ENCODE peak calls at places on chromosomes 16 and 17, in five cellular contexts. R, W, N, E and D are unnamed samples.

GRCh38 chr16:10938321-10938720 is 3.9 kb downstream of the DEXI start:
- DNase-seq in R (no peak), W (no peak), N (no peak), E (no peak), D (no peak)

GRCh38 chr17:17818088-17818526 is 18.7 kb downstream of the SREBF1 start:
- DNase-seq in R (no peak), W (no peak), N (no peak), E (peak; percentile 70), D (no peak)

GRCh38 chr17:35743911-35744328 is 9.1 kb downstream of the GAS2L2 start:
- DNase-seq in R (no peak), W (no peak), N (peak; percentile 77), E (peak; percentile 78), D (peak; percentile 71)

GRCh38 chr16:55933038-55933437 is 57.9 kb upstream of the CES5A start:
- DNase-seq in R (no peak), W (no peak), N (no peak), E (no peak), D (no peak)

GRCh38 chr16:67024384-67024896 is 4.5 kb upstream of the CBFB start:
- DNase-seq in R (no peak), W (no peak), N (no peak), E (no peak), D (no peak)

GRCh38 chr17:7951143-7951792 is 19.3 kb downstream of the CNTROB start:
- DNase-seq in R (no peak), W (no peak), N (no peak), E (no peak), D (no peak)

GRCh38 chr16:1019234-1019933 is 37.8 kb downstream of the SOX8 start:
- DNase-seq in R (no peak), W (no peak), N (peak; percentile 92), E (no peak), D (no peak)

GRCh38 chr17:78359216-78359935 is 501 bp downstream of the SOCS3 start:
- DNase-seq in R (no peak), W (no peak), N (peak; percentile 66), E (peak; percentile 51), D (no peak)

GRCh38 chr17:57988301-57989010 is 402 bp upstream of the VEZF1 start:
- DNase-seq in R (peak; percentile 51), W (no peak), N (no peak), E (peak; percentile 67), D (peak; percentile 86)

GRCh38 chr16:68458551-68458950 is 10.2 kb upstream of the SMPD3 start:
- DNase-seq in R (no peak), W (no peak), N (no peak), E (no peak), D (no peak)

GRCh38 chr17:66275651-66276050 is 26.8 kb upstream of the PRKCA start:
- DNase-seq in R (peak; percentile 97), W (no peak), N (no peak), E (no peak), D (peak; percentile 59)

GRCh38 chr16:74909665-74910064 is 75.3 kb downstream of the WDR59 start:
- DNase-seq in R (no peak), W (no peak), N (no peak), E (no peak), D (no peak)

GRCh38 chr17:73278465-73279453 is 17.1 kb upstream of the CPSF4L start:
- DNase-seq in R (no peak), W (peak; percentile 35), N (no peak), E (no peak), D (peak; percentile 33)

GRCh38 chr17:57876866-57877237 is 27.0 kb upstream of the MRPS23 start:
- DNase-seq in R (no peak), W (no peak), N (no peak), E (no peak), D (no peak)

GRCh38 chr16:24848065-24848464 is 2.3 kb downstream of the SLC5A11 start:
- DNase-seq in R (peak; percentile 24), W (no peak), N (no peak), E (no peak), D (no peak)

GRCh38 chr17:2158011-2158410 is 103.1 kb downstream of the HIC1 start:
- DNase-seq in R (no peak), W (peak; percentile 73), N (no peak), E (no peak), D (peak; percentile 64)

GRCh38 chr16:49158029-49158642 is 123.5 kb downstream of the CBLN1 start:
- DNase-seq in R (peak; percentile 7), W (no peak), N (peak; percentile 91), E (peak; percentile 87), D (peak; percentile 73)

GRCh38 chr17:67672592-67672991 is 45.1 kb upstream of the NOL11 start:
- DNase-seq in R (no peak), W (no peak), N (no peak), E (no peak), D (no peak)

GRCh38 chr17:58913971-58914769 is 158.5 kb downstream of the PPM1E start:
- DNase-seq in R (no peak), W (no peak), N (no peak), E (no peak), D (peak; percentile 5)

GRCh38 chr16:70253291-70254094 is 1.8 kb upstream of the EXOSC6 start:
- DNase-seq in R (peak; percentile 28), W (no peak), N (peak; percentile 67), E (peak; percentile 86), D (peak; percentile 56)

GRCh38 chr17:53844476-53845107 is 21.9 kb downstream of the KIF2B start:
- DNase-seq in R (no peak), W (no peak), N (no peak), E (no peak), D (no peak)

GRCh38 chr17:66637491-66637890 is 197.4 kb upstream of the CACNG5 start:
- DNase-seq in R (no peak), W (no peak), N (no peak), E (no peak), D (no peak)

GRCh38 chr17:68821860-68822693 is 133.1 kb downstream of the ABCA8 start:
- DNase-seq in R (peak; percentile 97), W (no peak), N (no peak), E (no peak), D (peak; percentile 37)

GRCh38 chr17:72745241-72745640 is 347.2 kb downstream of the SLC39A11 start:
- DNase-seq in R (no peak), W (no peak), N (no peak), E (no peak), D (no peak)

GRCh38 chr16:60413969-60414368 is 1622.3 kb downstream of the CDH8 start:
- DNase-seq in R (no peak), W (no peak), N (peak; percentile 33), E (peak; percentile 29), D (no peak)

GRCh38 chr16:29745126-29745852 is 501 bp downstream of the C16orf54 start:
- DNase-seq in R (no peak), W (no peak), N (no peak), E (peak; percentile 35), D (no peak)

GRCh38 chr17:45052052-45052772 is 780 bp upstream of the DCAKD start:
- DNase-seq in R (no peak), W (no peak), N (peak; percentile 79), E (peak; percentile 52), D (peak; percentile 44)

GRCh38 chr16:54240180-54241125 is 46.1 kb downstream of the IRX3 start:
- DNase-seq in R (no peak), W (no peak), N (no peak), E (no peak), D (no peak)

GRCh38 chr17:74521701-74522201 is 9.5 kb downstream of the CD300LB start:
- DNase-seq in R (no peak), W (no peak), N (no peak), E (no peak), D (no peak)

GRCh38 chr17:29369831-29370735 is 20.1 kb upstream of the TAOK1 start:
- DNase-seq in R (peak; percentile 66), W (peak; percentile 71), N (peak; percentile 88), E (peak; percentile 92), D (peak; percentile 85)

GRCh38 chr16:89453662-89454321 is 36.6 kb downstream of the ANKRD11 start:
- DNase-seq in R (no peak), W (no peak), N (peak; percentile 38), E (no peak), D (no peak)

GRCh38 chr17:1834378-1835149 is 4.8 kb downstream of the RPA1 start:
- DNase-seq in R (no peak), W (no peak), N (no peak), E (no peak), D (no peak)

GRCh38 chr17:83133302-83134121 is 54.1 kb downstream of the METRNL start:
- DNase-seq in R (no peak), W (no peak), N (no peak), E (no peak), D (no peak)

GRCh38 chr16:88688013-88688778 is 1.9 kb upstream of the SNAI3 start:
- DNase-seq in R (no peak), W (no peak), N (peak; percentile 47), E (no peak), D (peak; percentile 87)

GRCh38 chr17:76738468-76738850 is 540 bp downstream of the MFSD11 start:
- DNase-seq in R (no peak), W (no peak), N (no peak), E (no peak), D (no peak)
- TF ChIP-seq EZH2 in R (no peak), W (no peak), N (no peak), E (no peak), D (no peak)

DNA sequence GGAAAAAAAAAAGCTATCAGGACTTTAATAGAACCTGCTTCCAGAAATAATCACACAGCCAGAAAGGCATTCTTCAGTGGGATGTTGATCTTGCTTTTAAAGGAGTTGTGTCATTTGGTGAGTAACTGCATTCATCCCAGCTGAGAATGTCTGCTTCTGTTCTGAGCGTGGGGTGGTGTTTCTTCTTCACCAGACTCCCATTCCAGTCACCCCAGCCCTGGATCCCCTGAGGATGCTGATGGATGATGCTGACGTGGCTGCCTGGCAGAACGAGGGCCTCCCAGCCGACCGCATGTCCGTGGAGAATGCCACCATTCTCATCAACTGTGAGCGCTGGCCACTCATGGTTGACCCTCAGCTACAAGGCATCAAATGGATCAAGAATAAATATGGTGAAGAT is 122.5 kb downstream of the ZNF18 start:
- DNase-seq in R (no peak), W (no peak), N (no peak), E (no peak), D (no peak)
- TF ChIP-seq EZH2 in R (no peak), W (no peak), N (no peak), E (no peak), D (no peak)

DNA sequence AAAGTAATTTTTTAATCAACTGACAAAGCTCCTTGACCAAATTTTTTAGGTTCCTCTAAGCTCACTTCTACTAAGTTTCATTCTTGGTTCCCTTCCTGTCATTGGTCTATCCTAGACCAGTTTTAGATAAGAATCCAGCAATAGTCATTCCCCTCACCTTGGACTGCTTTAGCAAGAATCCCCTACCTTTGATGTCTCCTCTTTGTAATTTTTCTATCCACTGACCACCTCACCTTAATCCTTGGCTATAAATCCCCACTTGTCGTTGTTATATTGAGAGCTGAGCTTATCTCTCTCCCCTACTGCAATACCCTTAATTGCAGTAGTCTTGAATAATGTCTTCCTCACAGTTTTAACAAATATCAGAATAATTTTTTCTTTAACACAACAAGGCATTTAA is 107.2 kb downstream of the USP32 start:
- DNase-seq in R (no peak), W (no peak), N (no peak), E (no peak), D (no peak)
- TF ChIP-seq EZH2 in R (no peak), W (no peak), N (no peak), E (no peak), D (no peak)

DNA sequence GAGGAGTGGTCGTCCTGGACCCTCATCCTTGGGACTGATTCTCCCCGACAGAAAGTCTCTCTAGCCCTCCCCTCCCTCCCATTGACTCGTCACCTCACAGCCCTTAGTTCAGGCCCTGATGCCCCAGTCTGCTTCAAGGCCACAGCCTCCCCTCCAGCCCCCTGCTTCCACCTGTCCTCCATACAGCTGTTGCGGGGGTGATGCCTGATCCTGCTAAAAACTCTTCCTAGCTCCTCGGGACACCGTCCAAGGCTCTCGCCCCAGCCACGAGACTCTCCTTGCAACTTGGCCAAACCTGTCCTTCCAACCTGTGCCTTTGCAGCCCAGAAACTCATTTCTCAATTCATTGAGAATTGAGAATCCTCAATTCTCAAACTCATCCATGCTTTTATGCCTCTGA is 6.8 kb downstream of the STAC2 start:
- DNase-seq in R (no peak), W (no peak), N (no peak), E (no peak), D (no peak)
- TF ChIP-seq EZH2 in R (no peak), W (no peak), N (no peak), E (no peak), D (no peak)